ENCODE peak calls at places on chromosome 13, in eight cellular contexts. B, V, Q, E, U, C, S and F are unnamed samples.

GRCh38 chr13:72637561-72637960 is 89.9 kb downstream of the MZT1 start:
- DNase-seq in B (no peak), V (no peak), Q (no peak), E (no peak), U (no peak), C (no peak), S (no peak), F (no peak)

GRCh38 chr13:77868717-77869116 is 49.9 kb downstream of the EDNRB start:
- DNase-seq in B (no peak), V (no peak), Q (no peak), E (no peak), U (no peak), C (no peak), S (no peak), F (no peak)

GRCh38 chr13:73767747-73768315 is 366.4 kb downstream of the KLF12 start:
- DNase-seq in B (no peak), V (no peak), Q (no peak), E (no peak), U (no peak), C (peak), S (no peak), F (peak)

GRCh38 chr13:99231726-99232125 is 26.5 kb downstream of the GPR18 start:
- DNase-seq in B (no peak), V (no peak), Q (no peak), E (no peak), U (no peak), C (no peak), S (no peak), F (no peak)

GRCh38 chr13:37427843-37428494 is 170.6 kb downstream of the POSTN start:
- DNase-seq in B (no peak), V (no peak), Q (no peak), E (no peak), U (no peak), C (no peak), S (no peak), F (no peak)

GRCh38 chr13:75316427-75316826 is 165.5 kb downstream of the TBC1D4 start:
- DNase-seq in B (no peak), V (no peak), Q (no peak), E (peak), U (no peak), C (no peak), S (no peak), F (no peak)

GRCh38 chr13:40665754-40666057 is 735 bp downstream of the FOXO1 start:
- DNase-seq in B (no peak), V (no peak), Q (no peak), E (no peak), U (peak), C (no peak), S (peak), F (peak)

GRCh38 chr13:108463365-108463764 is 166.0 kb upstream of the MYO16 start:
- DNase-seq in B (no peak), V (no peak), Q (no peak), E (peak), U (no peak), C (no peak), S (no peak), F (no peak)

GRCh38 chr13:46053162-46054012 is 841 bp upstream of the ZC3H13 start:
- DNase-seq in B (no peak), V (no peak), Q (no peak), E (peak), U (no peak), C (no peak), S (no peak), F (no peak)

GRCh38 chr13:64640002-64640401 is 2590.1 kb downstream of the PCDH9 start:
- DNase-seq in B (no peak), V (no peak), Q (no peak), E (no peak), U (no peak), C (no peak), S (no peak), F (peak)

GRCh38 chr13:42970824-42971669 is 21.0 kb downstream of the EPSTI1 start:
- DNase-seq in B (no peak), V (no peak), Q (peak), E (peak), U (no peak), C (peak), S (no peak), F (peak)

GRCh38 chr13:45941261-45941660 is 89.7 kb upstream of the SIAH3 start:
- DNase-seq in B (no peak), V (no peak), Q (no peak), E (no peak), U (no peak), C (no peak), S (no peak), F (no peak)

GRCh38 chr13:24725379-24725778 is 38.6 kb upstream of the RNF17 start:
- DNase-seq in B (no peak), V (no peak), Q (no peak), E (no peak), U (no peak), C (no peak), S (no peak), F (no peak)

GRCh38 chr13:80361883-80362327 is 21.0 kb upstream of the SPRY2 start:
- DNase-seq in B (no peak), V (no peak), Q (no peak), E (peak), U (no peak), C (peak), S (no peak), F (peak)

GRCh38 chr13:112954488-112955270 is 14.3 kb upstream of the MCF2L start:
- DNase-seq in B (no peak), V (no peak), Q (no peak), E (no peak), U (no peak), C (peak), S (no peak), F (no peak)

GRCh38 chr13:69274231-69274630 is 833.4 kb upstream of the ATXN8OS start:
- DNase-seq in B (no peak), V (no peak), Q (no peak), E (no peak), U (no peak), C (no peak), S (no peak), F (no peak)

GRCh38 chr13:113836917-113837553 is 26.8 kb downstream of the GAS6 start:
- DNase-seq in B (no peak), V (peak), Q (peak), E (peak), U (no peak), C (no peak), S (no peak), F (peak)